ENCODE peak calls at places on chromosomes 4 and X, in ten cellular contexts. One of them, this sample, is unnamed.
A peak's percentile ranks its signal among the peaks of the same experiment; 100 is the strongest.

GRCh38 chrX:149829751-149830191 is 48.0 kb downstream of the MAGEA9 start:
- DNase-seq in PC-9: no peak
- DNase-seq in MG63: no peak
- DNase-seq in mesenchymal stem cell: peak; percentile 44
- DNase-seq in Jurkat, Clone E6-1: no peak
- DNase-seq in cardiac fibroblast: peak; percentile 7
- DNase-seq in tibial nerve: no peak
- DNase-seq in fibroblast of mammary gland: peak; percentile 34
- DNase-seq in PC-3: no peak
- DNase-seq in fibroblast of lung: peak; percentile 77
- DNase-seq in this sample: no peak

GRCh38 chr4:111282035-111282434 is 659.2 kb upstream of the PITX2 start:
- DNase-seq in mesenchymal stem cell: no peak
- DNase-seq in cardiac fibroblast: no peak
- DNase-seq in Jurkat, Clone E6-1: no peak
- DNase-seq in fibroblast of lung: no peak
- DNase-seq in PC-3: no peak
- DNase-seq in MG63: no peak
- DNase-seq in tibial nerve: no peak
- DNase-seq in PC-9: no peak
- DNase-seq in fibroblast of mammary gland: no peak
- DNase-seq in this sample: no peak

GRCh38 chr4:183288955-183289354 is 31.1 kb downstream of the CLDN22 start:
- DNase-seq in cardiac fibroblast: no peak
- DNase-seq in PC-3: peak; percentile 4
- DNase-seq in tibial nerve: no peak
- DNase-seq in PC-9: no peak
- DNase-seq in Jurkat, Clone E6-1: no peak
- DNase-seq in fibroblast of lung: no peak
- DNase-seq in MG63: no peak
- DNase-seq in mesenchymal stem cell: no peak
- DNase-seq in fibroblast of mammary gland: no peak
- DNase-seq in this sample: no peak

GRCh38 chr4:140943887-140944515 is 187.8 kb upstream of the TBC1D9 start:
- DNase-seq in PC-3: no peak
- DNase-seq in tibial nerve: no peak
- DNase-seq in Jurkat, Clone E6-1: no peak
- DNase-seq in fibroblast of lung: peak; percentile 95
- DNase-seq in PC-9: no peak
- DNase-seq in cardiac fibroblast: peak; percentile 36
- DNase-seq in MG63: peak; percentile 32
- DNase-seq in mesenchymal stem cell: no peak
- DNase-seq in fibroblast of mammary gland: peak; percentile 72
- DNase-seq in this sample: no peak

GRCh38 chr4:185775792-185776555 is 36.0 kb downstream of the SORBS2 start:
- DNase-seq in cardiac fibroblast: peak; percentile 33
- DNase-seq in PC-3: no peak
- DNase-seq in mesenchymal stem cell: peak; percentile 63
- DNase-seq in tibial nerve: no peak
- DNase-seq in MG63: no peak
- DNase-seq in PC-9: no peak
- DNase-seq in fibroblast of lung: peak; percentile 35
- DNase-seq in Jurkat, Clone E6-1: no peak
- DNase-seq in fibroblast of mammary gland: no peak
- DNase-seq in this sample: no peak

GRCh38 chr4:26028793-26029511 is 114.9 kb downstream of the SMIM20 start:
- DNase-seq in MG63: no peak
- DNase-seq in PC-9: peak; percentile 24
- DNase-seq in PC-3: no peak
- DNase-seq in fibroblast of mammary gland: peak; percentile 62
- DNase-seq in tibial nerve: peak; percentile 54
- DNase-seq in Jurkat, Clone E6-1: no peak
- DNase-seq in cardiac fibroblast: peak; percentile 72
- DNase-seq in fibroblast of lung: peak; percentile 57
- DNase-seq in mesenchymal stem cell: peak; percentile 53
- DNase-seq in this sample: no peak

GRCh38 chr4:75708218-75708691 is 16.1 kb upstream of the USO1 start:
- DNase-seq in PC-3: peak; percentile 7
- DNase-seq in cardiac fibroblast: no peak
- DNase-seq in fibroblast of mammary gland: no peak
- DNase-seq in tibial nerve: no peak
- DNase-seq in PC-9: no peak
- DNase-seq in mesenchymal stem cell: no peak
- DNase-seq in MG63: no peak
- DNase-seq in fibroblast of lung: no peak
- DNase-seq in Jurkat, Clone E6-1: no peak
- DNase-seq in this sample: no peak

GRCh38 chr4:145808021-145808650 is 128.2 kb downstream of the C4orf51 start:
- DNase-seq in tibial nerve: no peak
- DNase-seq in cardiac fibroblast: peak; percentile 88
- DNase-seq in MG63: peak; percentile 46
- DNase-seq in fibroblast of mammary gland: peak; percentile 96
- DNase-seq in PC-3: peak; percentile 98
- DNase-seq in Jurkat, Clone E6-1: no peak
- DNase-seq in mesenchymal stem cell: peak; percentile 96
- DNase-seq in PC-9: peak; percentile 77
- DNase-seq in fibroblast of lung: peak; percentile 97
- DNase-seq in this sample: no peak

GRCh38 chr4:100428051-100428450 is 89.8 kb downstream of the EMCN start:
- DNase-seq in fibroblast of mammary gland: peak; percentile 83
- DNase-seq in MG63: peak; percentile 73
- DNase-seq in mesenchymal stem cell: peak; percentile 74
- DNase-seq in fibroblast of lung: peak; percentile 85
- DNase-seq in tibial nerve: no peak
- DNase-seq in PC-9: peak; percentile 35
- DNase-seq in Jurkat, Clone E6-1: no peak
- DNase-seq in PC-3: peak; percentile 82
- DNase-seq in cardiac fibroblast: peak; percentile 60
- DNase-seq in this sample: no peak

GRCh38 chrX:83819304-83819703 is 41.6 kb upstream of the CYLC1 start:
- DNase-seq in fibroblast of lung: no peak
- DNase-seq in Jurkat, Clone E6-1: no peak
- DNase-seq in PC-3: no peak
- DNase-seq in tibial nerve: no peak
- DNase-seq in cardiac fibroblast: no peak
- DNase-seq in fibroblast of mammary gland: no peak
- DNase-seq in MG63: no peak
- DNase-seq in mesenchymal stem cell: no peak
- DNase-seq in PC-9: no peak
- DNase-seq in this sample: no peak

GRCh38 chrX:138710866-138711331 is 618 bp downstream of the FGF13 start:
- DNase-seq in fibroblast of lung: peak; percentile 9
- DNase-seq in PC-9: no peak
- DNase-seq in MG63: peak; percentile 2
- DNase-seq in mesenchymal stem cell: no peak
- DNase-seq in Jurkat, Clone E6-1: no peak
- DNase-seq in tibial nerve: no peak
- DNase-seq in PC-3: no peak
- DNase-seq in fibroblast of mammary gland: no peak
- DNase-seq in cardiac fibroblast: no peak
- DNase-seq in this sample: peak; percentile 59

GRCh38 chr4:6221296-6221850 is 21.0 kb upstream of the JAKMIP1 start:
- DNase-seq in mesenchymal stem cell: no peak
- DNase-seq in PC-3: no peak
- DNase-seq in tibial nerve: no peak
- DNase-seq in MG63: no peak
- DNase-seq in cardiac fibroblast: no peak
- DNase-seq in fibroblast of mammary gland: no peak
- DNase-seq in fibroblast of lung: no peak
- DNase-seq in PC-9: no peak
- DNase-seq in Jurkat, Clone E6-1: no peak
- DNase-seq in this sample: no peak
- H3K4me3 ChIP-seq in mesenchymal stem cell: no peak overlapping the region
- H3K4me3 ChIP-seq in PC-3: no peak overlapping the region
- H3K4me3 ChIP-seq in tibial nerve: no peak overlapping the region
- H3K4me3 ChIP-seq in MG63: no peak overlapping the region
- H3K4me3 ChIP-seq in cardiac fibroblast: no peak overlapping the region
- H3K4me3 ChIP-seq in fibroblast of mammary gland: no peak overlapping the region
- H3K4me3 ChIP-seq in fibroblast of lung: no peak overlapping the region
- H3K4me3 ChIP-seq in PC-9: no peak overlapping the region
- H3K4me3 ChIP-seq in Jurkat, Clone E6-1: no peak overlapping the region
- H3K4me3 ChIP-seq in this sample: peak overlapping the region; percentile 27

GRCh38 chr4:139582044-139582443 is 26.0 kb upstream of the SETD7 start:
- DNase-seq in PC-9: no peak
- DNase-seq in fibroblast of lung: peak; percentile 20
- DNase-seq in Jurkat, Clone E6-1: no peak
- DNase-seq in tibial nerve: no peak
- DNase-seq in mesenchymal stem cell: peak; percentile 37
- DNase-seq in cardiac fibroblast: no peak
- DNase-seq in MG63: no peak
- DNase-seq in fibroblast of mammary gland: peak; percentile 39
- DNase-seq in PC-3: peak; percentile 36
- DNase-seq in this sample: no peak

GRCh38 chr4:139575072-139575471 is 19.1 kb upstream of the SETD7 start:
- DNase-seq in PC-3: no peak
- DNase-seq in fibroblast of lung: no peak
- DNase-seq in Jurkat, Clone E6-1: no peak
- DNase-seq in cardiac fibroblast: no peak
- DNase-seq in MG63: no peak
- DNase-seq in fibroblast of mammary gland: no peak
- DNase-seq in tibial nerve: no peak
- DNase-seq in PC-9: no peak
- DNase-seq in mesenchymal stem cell: no peak
- DNase-seq in this sample: no peak

GRCh38 chr4:139574641-139575040 is 18.6 kb upstream of the SETD7 start:
- DNase-seq in cardiac fibroblast: no peak
- DNase-seq in fibroblast of lung: no peak
- DNase-seq in tibial nerve: no peak
- DNase-seq in fibroblast of mammary gland: no peak
- DNase-seq in PC-3: no peak
- DNase-seq in Jurkat, Clone E6-1: no peak
- DNase-seq in mesenchymal stem cell: no peak
- DNase-seq in PC-9: no peak
- DNase-seq in MG63: no peak
- DNase-seq in this sample: no peak

GRCh38 chr4:139581096-139581495 is 25.1 kb upstream of the SETD7 start:
- DNase-seq in Jurkat, Clone E6-1: no peak
- DNase-seq in fibroblast of mammary gland: no peak
- DNase-seq in tibial nerve: no peak
- DNase-seq in PC-3: no peak
- DNase-seq in mesenchymal stem cell: no peak
- DNase-seq in fibroblast of lung: no peak
- DNase-seq in PC-9: no peak
- DNase-seq in cardiac fibroblast: no peak
- DNase-seq in MG63: no peak
- DNase-seq in this sample: no peak

DNA sequence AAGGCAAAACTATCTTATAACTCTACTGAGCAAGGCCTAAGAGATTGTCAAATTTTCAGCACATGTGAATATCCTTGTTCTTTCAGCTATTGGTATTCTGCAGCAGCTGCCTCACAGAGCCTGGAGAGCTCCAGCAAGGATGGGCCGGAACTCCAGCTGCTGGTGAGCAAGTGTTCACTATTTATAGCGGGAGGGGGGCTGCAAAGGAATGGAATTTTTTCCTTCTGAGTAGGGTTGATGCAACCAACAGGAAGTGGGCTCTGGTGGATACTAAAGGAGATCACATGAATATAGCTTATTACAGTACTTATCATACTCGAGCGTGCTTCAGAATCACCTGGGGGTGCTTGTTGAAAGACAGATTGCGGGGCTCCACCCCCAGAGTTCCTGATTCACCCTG is 20.2 kb upstream of the SETD7 start:
- DNase-seq in cardiac fibroblast: no peak
- DNase-seq in tibial nerve: no peak
- DNase-seq in MG63: no peak
- DNase-seq in Jurkat, Clone E6-1: no peak
- DNase-seq in PC-9: no peak
- DNase-seq in fibroblast of mammary gland: no peak
- DNase-seq in PC-3: no peak
- DNase-seq in mesenchymal stem cell: peak; percentile 49
- DNase-seq in fibroblast of lung: peak; percentile 84
- DNase-seq in this sample: no peak
- H3K4me3 ChIP-seq in cardiac fibroblast: no peak overlapping the region
- H3K4me3 ChIP-seq in tibial nerve: no peak overlapping the region
- H3K4me3 ChIP-seq in MG63: no peak overlapping the region
- H3K4me3 ChIP-seq in Jurkat, Clone E6-1: no peak overlapping the region
- H3K4me3 ChIP-seq in PC-9: no peak overlapping the region
- H3K4me3 ChIP-seq in fibroblast of mammary gland: no peak overlapping the region
- H3K4me3 ChIP-seq in PC-3: no peak overlapping the region
- H3K4me3 ChIP-seq in mesenchymal stem cell: no peak overlapping the region
- H3K4me3 ChIP-seq in fibroblast of lung: no peak overlapping the region
- H3K4me3 ChIP-seq in this sample: no peak overlapping the region

DNA sequence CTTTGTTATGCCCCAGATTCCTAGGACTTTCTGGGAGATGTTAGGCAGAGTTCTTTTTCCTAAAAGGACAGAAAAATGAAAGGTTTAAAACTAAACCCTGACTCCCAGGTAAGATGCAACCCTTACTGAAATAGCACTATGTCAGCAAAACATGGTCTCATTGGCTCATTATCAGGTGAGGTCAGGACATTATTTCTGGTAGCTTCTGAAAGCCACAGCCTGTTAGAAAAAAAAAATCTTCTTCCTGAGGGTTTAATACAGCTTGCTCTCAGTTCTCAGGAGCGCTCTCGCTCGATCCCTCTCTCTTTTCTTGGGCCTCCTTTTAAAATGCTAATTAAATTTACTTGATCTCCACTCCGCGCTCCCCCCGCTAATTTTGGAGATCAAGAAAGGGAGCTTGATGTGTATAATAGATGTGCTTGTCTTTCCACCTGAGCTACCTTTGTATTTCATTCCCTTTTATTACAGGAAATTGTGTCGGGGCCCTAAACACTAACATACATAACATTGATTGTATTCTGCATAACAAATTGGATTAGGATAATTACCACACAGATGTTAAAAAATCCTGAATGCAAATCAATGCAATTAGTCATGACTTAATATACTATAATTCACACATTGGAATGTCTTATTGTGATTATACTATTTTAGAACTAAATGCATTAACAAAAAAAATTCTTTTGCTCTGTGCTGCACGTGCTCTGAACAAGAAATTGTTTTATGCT is 101.7 kb upstream of the TEX13D start:
- DNase-seq in PC-9: no peak
- DNase-seq in Jurkat, Clone E6-1: no peak
- DNase-seq in fibroblast of mammary gland: no peak
- DNase-seq in cardiac fibroblast: no peak
- DNase-seq in PC-3: no peak
- DNase-seq in mesenchymal stem cell: no peak
- DNase-seq in fibroblast of lung: no peak
- DNase-seq in tibial nerve: no peak
- DNase-seq in MG63: no peak
- DNase-seq in this sample: no peak
- H3K4me3 ChIP-seq in PC-9: no peak overlapping the region
- H3K4me3 ChIP-seq in Jurkat, Clone E6-1: no peak overlapping the region
- H3K4me3 ChIP-seq in fibroblast of mammary gland: no peak overlapping the region
- H3K4me3 ChIP-seq in cardiac fibroblast: no peak overlapping the region
- H3K4me3 ChIP-seq in PC-3: no peak overlapping the region
- H3K4me3 ChIP-seq in mesenchymal stem cell: no peak overlapping the region
- H3K4me3 ChIP-seq in fibroblast of lung: no peak overlapping the region
- H3K4me3 ChIP-seq in tibial nerve: no peak overlapping the region
- H3K4me3 ChIP-seq in MG63: no peak overlapping the region
- H3K4me3 ChIP-seq in this sample: no peak overlapping the region

DNA sequence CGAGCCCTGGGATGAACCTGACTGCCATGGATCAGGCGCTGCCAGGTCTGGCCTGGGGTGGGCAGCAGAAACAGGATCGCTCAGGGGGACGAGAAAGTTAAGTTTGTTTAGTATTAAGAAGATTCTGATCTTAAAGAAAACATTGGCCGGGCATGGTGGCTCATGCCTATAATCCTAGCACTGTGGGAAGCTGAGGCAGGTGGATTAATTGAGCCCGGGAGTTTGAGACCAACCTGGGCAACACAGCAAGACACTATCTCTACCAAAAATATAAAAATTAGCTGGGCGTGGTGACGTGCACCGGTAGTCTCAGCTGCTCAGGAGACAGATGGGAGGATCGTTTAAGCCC is 696 bp upstream of the FLNA start:
- DNase-seq in MG63: no peak
- DNase-seq in mesenchymal stem cell: no peak
- DNase-seq in PC-9: no peak
- DNase-seq in fibroblast of mammary gland: no peak
- DNase-seq in fibroblast of lung: no peak
- DNase-seq in tibial nerve: no peak
- DNase-seq in Jurkat, Clone E6-1: no peak
- DNase-seq in PC-3: no peak
- DNase-seq in cardiac fibroblast: no peak
- DNase-seq in this sample: no peak
- H3K4me3 ChIP-seq in MG63: peak overlapping the region; percentile 33
- H3K4me3 ChIP-seq in mesenchymal stem cell: peak overlapping the region; percentile 55
- H3K4me3 ChIP-seq in PC-9: peak overlapping the region; percentile 51
- H3K4me3 ChIP-seq in fibroblast of mammary gland: no peak overlapping the region
- H3K4me3 ChIP-seq in fibroblast of lung: peak overlapping the region; percentile 48
- H3K4me3 ChIP-seq in tibial nerve: peak overlapping the region; percentile 17
- H3K4me3 ChIP-seq in Jurkat, Clone E6-1: no peak overlapping the region
- H3K4me3 ChIP-seq in PC-3: peak overlapping the region; percentile 64
- H3K4me3 ChIP-seq in cardiac fibroblast: peak overlapping the region; percentile 34
- H3K4me3 ChIP-seq in this sample: peak overlapping the region; percentile 64

This sample was measured in ascending aorta.